ENCODE peak calls at places on chromosome 19, in eight cellular contexts. One of them, this sample, is unnamed.

GRCh38 chr19:8484331-8484894 is 18.0 kb downstream of the PRAM1 start:
- DNase-seq in posterior cingulate gyrus: peak; percentile 80
- DNase-seq in hepatic stellate cell: no peak
- DNase-seq in endothelial cell: no peak
- DNase-seq in neuronal stem cell: no peak
- DNase-seq in T-cell: no peak
- DNase-seq in NB4: no peak
- DNase-seq in CD8-positive, alpha-beta memory T cell: no peak
- DNase-seq in this sample: no peak

GRCh38 chr19:21704320-21704719 is 63.1 kb downstream of the ZNF100 start:
- DNase-seq in hepatic stellate cell: no peak
- DNase-seq in endothelial cell: no peak
- DNase-seq in neuronal stem cell: no peak
- DNase-seq in T-cell: no peak
- DNase-seq in posterior cingulate gyrus: no peak
- DNase-seq in CD8-positive, alpha-beta memory T cell: no peak
- DNase-seq in NB4: no peak
- DNase-seq in this sample: no peak

GRCh38 chr19:33794578-33795369 is 1.9 kb upstream of the KCTD15 start:
- DNase-seq in T-cell: no peak
- DNase-seq in posterior cingulate gyrus: peak; percentile 70
- DNase-seq in NB4: no peak
- DNase-seq in endothelial cell: peak; percentile 35
- DNase-seq in hepatic stellate cell: no peak
- DNase-seq in neuronal stem cell: peak; percentile 26
- DNase-seq in CD8-positive, alpha-beta memory T cell: no peak
- DNase-seq in this sample: no peak

GRCh38 chr19:31257426-31258130 is 91.7 kb downstream of the TSHZ3 start:
- DNase-seq in neuronal stem cell: no peak
- DNase-seq in hepatic stellate cell: no peak
- DNase-seq in CD8-positive, alpha-beta memory T cell: no peak
- DNase-seq in T-cell: no peak
- DNase-seq in NB4: no peak
- DNase-seq in endothelial cell: no peak
- DNase-seq in posterior cingulate gyrus: peak; percentile 53
- DNase-seq in this sample: no peak

GRCh38 chr19:46015961-46016425 is 6.9 kb downstream of the PGLYRP1 start:
- DNase-seq in T-cell: peak; percentile 39
- DNase-seq in endothelial cell: peak; percentile 19
- DNase-seq in CD8-positive, alpha-beta memory T cell: peak; percentile 41
- DNase-seq in neuronal stem cell: no peak
- DNase-seq in posterior cingulate gyrus: peak; percentile 81
- DNase-seq in NB4: peak; percentile 7
- DNase-seq in hepatic stellate cell: no peak
- DNase-seq in this sample: no peak

GRCh38 chr19:51887522-51888498 is at the start of gene ZNF577:
- DNase-seq in hepatic stellate cell: peak; percentile 81
- DNase-seq in T-cell: peak; percentile 35
- DNase-seq in neuronal stem cell: peak; percentile 78
- DNase-seq in NB4: peak; percentile 93
- DNase-seq in endothelial cell: peak; percentile 87
- DNase-seq in posterior cingulate gyrus: peak; percentile 98
- DNase-seq in CD8-positive, alpha-beta memory T cell: peak; percentile 68
- DNase-seq in this sample: peak; percentile 86

GRCh38 chr19:42657551-42657950 is 62.8 kb upstream of the CEACAM8 start:
- DNase-seq in CD8-positive, alpha-beta memory T cell: no peak
- DNase-seq in NB4: no peak
- DNase-seq in neuronal stem cell: no peak
- DNase-seq in T-cell: no peak
- DNase-seq in endothelial cell: no peak
- DNase-seq in hepatic stellate cell: no peak
- DNase-seq in posterior cingulate gyrus: no peak
- DNase-seq in this sample: no peak

GRCh38 chr19:58450836-58451357 is 525 bp upstream of the ZNF324B start:
- DNase-seq in neuronal stem cell: no peak
- DNase-seq in endothelial cell: no peak
- DNase-seq in CD8-positive, alpha-beta memory T cell: no peak
- DNase-seq in posterior cingulate gyrus: no peak
- DNase-seq in T-cell: no peak
- DNase-seq in NB4: no peak
- DNase-seq in hepatic stellate cell: no peak
- DNase-seq in this sample: no peak

GRCh38 chr19:39971380-39971841 is 446 bp downstream of the PSMC4 start:
- DNase-seq in hepatic stellate cell: peak; percentile 19
- DNase-seq in NB4: no peak
- DNase-seq in endothelial cell: peak; percentile 11
- DNase-seq in posterior cingulate gyrus: no peak
- DNase-seq in CD8-positive, alpha-beta memory T cell: no peak
- DNase-seq in T-cell: no peak
- DNase-seq in neuronal stem cell: no peak
- DNase-seq in this sample: no peak

GRCh38 chr19:17737690-17738153 is 13.6 kb upstream of the FCHO1 start:
- DNase-seq in endothelial cell: no peak
- DNase-seq in hepatic stellate cell: no peak
- DNase-seq in NB4: peak; percentile 37
- DNase-seq in T-cell: no peak
- DNase-seq in CD8-positive, alpha-beta memory T cell: no peak
- DNase-seq in neuronal stem cell: no peak
- DNase-seq in posterior cingulate gyrus: no peak
- DNase-seq in this sample: no peak

GRCh38 chr19:3768015-3768747 is 3.8 kb downstream of the RAX2 start:
- DNase-seq in posterior cingulate gyrus: no peak
- DNase-seq in CD8-positive, alpha-beta memory T cell: no peak
- DNase-seq in hepatic stellate cell: no peak
- DNase-seq in T-cell: no peak
- DNase-seq in endothelial cell: no peak
- DNase-seq in neuronal stem cell: no peak
- DNase-seq in NB4: no peak
- DNase-seq in this sample: no peak

GRCh38 chr19:31586282-31586681 is 237.0 kb upstream of the TSHZ3 start:
- DNase-seq in T-cell: no peak
- DNase-seq in CD8-positive, alpha-beta memory T cell: no peak
- DNase-seq in endothelial cell: no peak
- DNase-seq in hepatic stellate cell: no peak
- DNase-seq in posterior cingulate gyrus: no peak
- DNase-seq in neuronal stem cell: no peak
- DNase-seq in NB4: no peak
- DNase-seq in this sample: no peak

GRCh38 chr19:40754611-40755247 is 3.7 kb downstream of the SNRPA start:
- DNase-seq in CD8-positive, alpha-beta memory T cell: no peak
- DNase-seq in posterior cingulate gyrus: no peak
- DNase-seq in hepatic stellate cell: no peak
- DNase-seq in NB4: peak; percentile 48
- DNase-seq in neuronal stem cell: no peak
- DNase-seq in endothelial cell: no peak
- DNase-seq in T-cell: no peak
- DNase-seq in this sample: no peak

GRCh38 chr19:6773323-6773931 is 919 bp downstream of the VAV1 start:
- DNase-seq in T-cell: peak; percentile 36
- DNase-seq in CD8-positive, alpha-beta memory T cell: peak; percentile 49
- DNase-seq in neuronal stem cell: no peak
- DNase-seq in NB4: peak; percentile 79
- DNase-seq in posterior cingulate gyrus: no peak
- DNase-seq in hepatic stellate cell: no peak
- DNase-seq in endothelial cell: no peak
- DNase-seq in this sample: no peak

GRCh38 chr19:47111682-47112165 is 1.9 kb downstream of the ZC3H4 start:
- DNase-seq in endothelial cell: no peak
- DNase-seq in neuronal stem cell: peak; percentile 45
- DNase-seq in T-cell: no peak
- DNase-seq in CD8-positive, alpha-beta memory T cell: no peak
- DNase-seq in NB4: no peak
- DNase-seq in hepatic stellate cell: no peak
- DNase-seq in posterior cingulate gyrus: no peak
- DNase-seq in this sample: peak; percentile 77

GRCh38 chr19:2269244-2270156 is 12.5 kb downstream of the PEAK3 start:
- DNase-seq in NB4: peak; percentile 91
- DNase-seq in posterior cingulate gyrus: peak; percentile 100
- DNase-seq in T-cell: peak; percentile 96
- DNase-seq in CD8-positive, alpha-beta memory T cell: peak; percentile 97
- DNase-seq in endothelial cell: peak; percentile 99
- DNase-seq in hepatic stellate cell: peak; percentile 100
- DNase-seq in neuronal stem cell: peak; percentile 97
- DNase-seq in this sample: peak; percentile 98

GRCh38 chr19:18731562-18732008 is 48.1 kb downstream of the CRTC1 start:
- DNase-seq in CD8-positive, alpha-beta memory T cell: no peak
- DNase-seq in NB4: no peak
- DNase-seq in endothelial cell: no peak
- DNase-seq in neuronal stem cell: no peak
- DNase-seq in T-cell: no peak
- DNase-seq in posterior cingulate gyrus: no peak
- DNase-seq in hepatic stellate cell: no peak
- DNase-seq in this sample: no peak

GRCh38 chr19:29285878-29286277 is 72.9 kb upstream of the UQCRFS1 start:
- DNase-seq in neuronal stem cell: peak; percentile 51
- DNase-seq in CD8-positive, alpha-beta memory T cell: no peak
- DNase-seq in hepatic stellate cell: no peak
- DNase-seq in T-cell: no peak
- DNase-seq in NB4: peak; percentile 91
- DNase-seq in endothelial cell: peak; percentile 62
- DNase-seq in posterior cingulate gyrus: peak; percentile 92
- DNase-seq in this sample: no peak

GRCh38 chr19:6639439-6639838 is 30.5 kb downstream of the TNFSF14 start:
- DNase-seq in endothelial cell: no peak
- DNase-seq in hepatic stellate cell: no peak
- DNase-seq in T-cell: no peak
- DNase-seq in neuronal stem cell: no peak
- DNase-seq in posterior cingulate gyrus: no peak
- DNase-seq in NB4: no peak
- DNase-seq in CD8-positive, alpha-beta memory T cell: no peak
- DNase-seq in this sample: no peak

This sample was measured in coronary artery.